ENCODE peak calls at places on chromosomes 12 and 14, in four cellular contexts. V is astrocyte of the spinal cord, Z is GM12878, B is WERI-Rb-1. D is an unnamed sample.

GRCh38 chr12:132804426-132804861 is 24.2 kb downstream of the GOLGA3 start:
- DNase-seq in Z (no peak), V (no peak), B (peak), D (no peak)

GRCh38 chr12:110545812-110546211 is 37.3 kb downstream of the PPTC7 start:
- DNase-seq in V (no peak), B (no peak), Z (no peak), D (no peak)

GRCh38 chr12:95646781-95647184 is 95.5 kb upstream of the USP44 start:
- DNase-seq in Z (no peak), B (no peak), V (peak), D (no peak)

GRCh38 chr14:45526715-45527549 is 273.9 kb upstream of the MIS18BP1 start:
- DNase-seq in B (peak), Z (peak), V (no peak), D (peak)

GRCh38 chr12:12661086-12661485 is 34.9 kb downstream of the GPR19 start:
- DNase-seq in Z (no peak), B (no peak), V (peak), D (no peak)

GRCh38 chr12:117100251-117100650 is 1.0 kb upstream of the TESC start:
- DNase-seq in Z (no peak), V (no peak), B (peak), D (no peak)

GRCh38 chr14:81436296-81437138 is 36.4 kb upstream of the STON2 start:
- DNase-seq in B (peak), V (peak), Z (no peak), D (peak)

GRCh38 chr14:69190191-69190590 is 1.1 kb upstream of the EXD2 start:
- DNase-seq in V (no peak), Z (no peak), B (no peak), D (no peak)

GRCh38 chr12:87836190-87836589 is 193.0 kb downstream of the C12orf50 start:
- DNase-seq in B (no peak), V (no peak), Z (no peak), D (no peak)

GRCh38 chr14:49134940-49135339 is 451.2 kb downstream of the RPS29 start:
- DNase-seq in Z (no peak), V (no peak), B (peak), D (no peak)

GRCh38 chr12:122508163-122508562 is 7.4 kb upstream of the ZCCHC8 start:
- DNase-seq in V (no peak), B (no peak), Z (no peak), D (no peak)

GRCh38 chr14:53630336-53630735 is 326.3 kb downstream of the BMP4 start:
- DNase-seq in Z (no peak), V (peak), B (no peak), D (no peak)

GRCh38 chr12:110744176-110744575 is 1.5 kb upstream of the PPP1CC start:
- DNase-seq in B (no peak), V (no peak), Z (no peak), D (no peak)

GRCh38 chr14:72608391-72609204 is 285.3 kb downstream of the DPF3 start:
- DNase-seq in V (peak), Z (no peak), B (no peak), D (peak)

GRCh38 chr12:90502070-90502469 is 452.9 kb downstream of the CCER1 start:
- DNase-seq in B (no peak), Z (no peak), V (no peak), D (no peak)

GRCh38 chr14:39441805-39442204 is 9.6 kb upstream of the FBXO33 start:
- DNase-seq in Z (no peak), V (no peak), B (no peak), D (no peak)

GRCh38 chr14:103281496-103282231 is 52.4 kb upstream of the EIF5 start:
- DNase-seq in Z (no peak), B (peak), V (peak), D (peak)

GRCh38 chr12:2322554-2323120 is 269.9 kb downstream of the CACNA1C start:
- DNase-seq in B (no peak), Z (no peak), V (no peak), D (no peak)

GRCh38 chr12:25130741-25131188 is 64.2 kb downstream of the DNAI7 start:
- DNase-seq in B (no peak), V (peak), Z (no peak), D (no peak)

GRCh38 chr12:26874501-26875296 is 41.7 kb upstream of the ITPR2 start:
- DNase-seq in V (no peak), Z (peak), B (no peak), D (no peak)